ENCODE peak calls at places on chromosomes 5 and 9, in ten cellular contexts. U, W, Y, M, A, G, R, N, B and J are unnamed samples.

GRCh38 chr5:1510151-1510561 is 13.6 kb downstream of the LPCAT1 start:
- DNase-seq in M (no peak), N (no peak), G (peak; percentile 40), Y (no peak), W (no peak), A (no peak), B (peak; percentile 6), R (no peak), U (no peak), J (peak; percentile 47)

GRCh38 chr9:135677641-135678168 is 14.6 kb downstream of the LCN9 start:
- DNase-seq in U (no peak), W (no peak), B (no peak), Y (no peak), M (no peak), R (no peak), A (no peak), N (no peak), G (no peak), J (no peak)

GRCh38 chr5:53116597-53116996 is 7.0 kb upstream of the MOCS2 start:
- DNase-seq in N (no peak), U (no peak), G (no peak), R (no peak), A (no peak), M (no peak), B (no peak), Y (no peak), W (no peak), J (no peak)

GRCh38 chr5:172164773-172165212 is 23.2 kb downstream of the STK10 start:
- DNase-seq in R (no peak), W (no peak), M (no peak), U (no peak), N (no peak), G (peak; percentile 56), A (no peak), Y (no peak), B (no peak), J (no peak)

GRCh38 chr5:81256766-81257165 is 23.6 kb downstream of the CKMT2 start:
- DNase-seq in M (no peak), R (no peak), Y (no peak), U (no peak), W (no peak), G (no peak), A (no peak), B (no peak), N (no peak), J (no peak)

GRCh38 chr5:154358410-154359221 is 87.2 kb upstream of the SAP30L start:
- DNase-seq in R (no peak), M (no peak), G (no peak), B (no peak), A (no peak), U (no peak), Y (no peak), N (no peak), W (no peak), J (no peak)

GRCh38 chr9:14393382-14393781 is 79.4 kb upstream of the NFIB start:
- DNase-seq in M (no peak), N (no peak), B (no peak), W (no peak), U (no peak), A (no peak), R (no peak), Y (no peak), G (no peak), J (no peak)

GRCh38 chr5:103560826-103561225 is 1.8 kb downstream of the NUDT12 start:
- DNase-seq in Y (no peak), A (no peak), R (no peak), G (no peak), U (no peak), W (no peak), B (no peak), M (no peak), N (no peak), J (no peak)

GRCh38 chr5:528625-529511 is 4.6 kb upstream of the SLC9A3 start:
- DNase-seq in M (no peak), N (no peak), B (no peak), W (no peak), R (no peak), A (no peak), G (no peak), Y (no peak), U (no peak), J (peak; percentile 34)

GRCh38 chr5:16253856-16254255 is 74.3 kb upstream of the MARCHF11 start:
- DNase-seq in N (no peak), U (no peak), M (no peak), Y (no peak), B (no peak), R (no peak), G (no peak), A (no peak), W (no peak), J (no peak)

GRCh38 chr5:150789943-150790611 is 11.5 kb downstream of the SMIM3 start:
- DNase-seq in G (no peak), U (peak; percentile 63), Y (no peak), R (peak; percentile 13), B (peak; percentile 62), N (no peak), M (peak; percentile 72), W (no peak), A (peak; percentile 26), J (peak; percentile 66)

GRCh38 chr5:3101561-3101960 is 350.1 kb upstream of the IRX2 start:
- DNase-seq in A (no peak), M (no peak), G (no peak), Y (no peak), N (no peak), W (no peak), B (no peak), R (no peak), U (no peak), J (no peak)

GRCh38 chr5:60722416-60722815 is 22.4 kb upstream of the DEPDC1B start:
- DNase-seq in R (no peak), U (no peak), M (no peak), G (no peak), B (no peak), Y (no peak), A (no peak), N (no peak), W (no peak), J (no peak)

GRCh38 chr5:1413211-1413610 is 32.0 kb downstream of the SLC6A3 start:
- DNase-seq in G (no peak), U (no peak), B (no peak), R (no peak), M (no peak), N (no peak), Y (no peak), A (no peak), W (no peak), J (peak; percentile 50)

GRCh38 chr9:4430492-4431261 is 59.6 kb upstream of the SLC1A1 start:
- DNase-seq in W (no peak), G (no peak), B (no peak), N (no peak), Y (no peak), A (no peak), M (no peak), U (no peak), R (no peak), J (no peak)

GRCh38 chr5:147760086-147760485 is 22.4 kb downstream of the JAKMIP2 start:
- DNase-seq in R (no peak), N (no peak), M (no peak), A (no peak), G (no peak), B (no peak), W (no peak), Y (no peak), U (no peak), J (no peak)

GRCh38 chr9:71937070-71937625 is 25.7 kb downstream of the C9orf85 start:
- DNase-seq in B (no peak), N (no peak), M (no peak), G (no peak), Y (no peak), R (no peak), A (no peak), U (no peak), W (no peak), J (no peak)

GRCh38 chr9:132857031-132857430 is 21.1 kb downstream of the AK8 start:
- DNase-seq in M (no peak), Y (peak; percentile 17), N (no peak), B (no peak), G (no peak), W (no peak), A (no peak), U (no peak), R (no peak), J (no peak)

GRCh38 chr9:20197976-20198685 is 409.3 kb upstream of the SLC24A2 start:
- DNase-seq in U (no peak), G (no peak), M (no peak), A (no peak), B (no peak), N (no peak), W (no peak), Y (no peak), R (no peak), J (no peak)

GRCh38 chr5:40914835-40915234 is 5.5 kb downstream of the C7 start:
- DNase-seq in U (no peak), N (no peak), M (no peak), R (no peak), G (no peak), Y (no peak), B (no peak), W (no peak), A (no peak), J (no peak)

GRCh38 chr9:28329323-28329722 is 756.0 kb upstream of the C9orf72 start:
- DNase-seq in R (no peak), W (no peak), A (no peak), G (no peak), U (no peak), N (no peak), B (no peak), Y (no peak), M (no peak), J (no peak)